ENCODE peak calls at places on chromosomes 2 and 18, in four cellular contexts. One of them, this sample, is unnamed.

GRCh38 chr2:98234763-98235162 is 111.5 kb upstream of the CNGA3 start:
- DNase-seq in endothelial cell of umbilical vein: no peak
- DNase-seq in right cardiac atrium: no peak
- DNase-seq in sigmoid colon: no peak
- DNase-seq in this sample: peak

GRCh38 chr2:108199726-108200125 is 40.0 kb upstream of the SULT1C3 start:
- DNase-seq in endothelial cell of umbilical vein: no peak
- DNase-seq in right cardiac atrium: no peak
- DNase-seq in sigmoid colon: no peak
- DNase-seq in this sample: no peak

GRCh38 chr18:10213526-10213925 is 240.9 kb upstream of the APCDD1 start:
- DNase-seq in endothelial cell of umbilical vein: peak
- DNase-seq in right cardiac atrium: no peak
- DNase-seq in sigmoid colon: no peak
- DNase-seq in this sample: peak

GRCh38 chr2:129256642-129257041 is 722.8 kb upstream of the RAB6C start:
- DNase-seq in endothelial cell of umbilical vein: no peak
- DNase-seq in right cardiac atrium: no peak
- DNase-seq in sigmoid colon: no peak
- DNase-seq in this sample: no peak

GRCh38 chr18:10041180-10041579 is 127.4 kb downstream of the VAPA start:
- DNase-seq in endothelial cell of umbilical vein: peak
- DNase-seq in right cardiac atrium: peak
- DNase-seq in sigmoid colon: peak
- DNase-seq in this sample: no peak

GRCh38 chr18:48940854-48941531 is 9.8 kb downstream of the SMAD7 start:
- DNase-seq in endothelial cell of umbilical vein: peak
- DNase-seq in right cardiac atrium: no peak
- DNase-seq in sigmoid colon: no peak
- DNase-seq in this sample: no peak

GRCh38 chr2:98444436-98445166 is at the start of gene INPP4A:
- DNase-seq in endothelial cell of umbilical vein: peak
- DNase-seq in right cardiac atrium: peak
- DNase-seq in sigmoid colon: peak
- DNase-seq in this sample: peak

GRCh38 chr2:174681983-174682577 is 82.2 kb downstream of the CHRNA1 start:
- DNase-seq in endothelial cell of umbilical vein: peak
- DNase-seq in right cardiac atrium: peak
- DNase-seq in sigmoid colon: peak
- DNase-seq in this sample: peak

GRCh38 chr2:101113441-101114267 is 37.5 kb downstream of the TBC1D8 start:
- DNase-seq in endothelial cell of umbilical vein: no peak
- DNase-seq in right cardiac atrium: no peak
- DNase-seq in sigmoid colon: no peak
- DNase-seq in this sample: no peak

GRCh38 chr18:24176727-24177416 is 38.0 kb downstream of the CABYR start:
- DNase-seq in endothelial cell of umbilical vein: peak
- DNase-seq in right cardiac atrium: peak
- DNase-seq in sigmoid colon: peak
- DNase-seq in this sample: peak

GRCh38 chr2:239189711-239190131 is 211.1 kb downstream of the HDAC4 start:
- DNase-seq in endothelial cell of umbilical vein: no peak
- DNase-seq in right cardiac atrium: no peak
- DNase-seq in sigmoid colon: peak
- DNase-seq in this sample: no peak

GRCh38 chr2:236824836-236825235 is 255.2 kb downstream of the ACKR3 start:
- DNase-seq in endothelial cell of umbilical vein: peak
- DNase-seq in right cardiac atrium: no peak
- DNase-seq in sigmoid colon: no peak
- DNase-seq in this sample: no peak

GRCh38 chr18:8828300-8828699 is 122.9 kb downstream of the MTCL1 start:
- DNase-seq in endothelial cell of umbilical vein: no peak
- DNase-seq in right cardiac atrium: no peak
- DNase-seq in sigmoid colon: no peak
- DNase-seq in this sample: no peak

GRCh38 chr2:235098273-235098672 is 146.5 kb downstream of the SH3BP4 start:
- DNase-seq in endothelial cell of umbilical vein: no peak
- DNase-seq in right cardiac atrium: no peak
- DNase-seq in sigmoid colon: no peak
- DNase-seq in this sample: no peak

GRCh38 chr2:11004206-11004605 is 92.5 kb downstream of the KCNF1 start:
- DNase-seq in endothelial cell of umbilical vein: peak
- DNase-seq in right cardiac atrium: no peak
- DNase-seq in sigmoid colon: no peak
- DNase-seq in this sample: no peak

GRCh38 chr2:38158361-38159128 is 82.6 kb upstream of the CYP1B1 start:
- DNase-seq in endothelial cell of umbilical vein: no peak
- DNase-seq in right cardiac atrium: peak
- DNase-seq in sigmoid colon: no peak
- DNase-seq in this sample: no peak

GRCh38 chr2:161139098-161139987 is 20.9 kb upstream of the TANK start:
- DNase-seq in endothelial cell of umbilical vein: peak
- DNase-seq in right cardiac atrium: no peak
- DNase-seq in sigmoid colon: no peak
- DNase-seq in this sample: peak

GRCh38 chr18:24600076-24600654 is 139.7 kb downstream of the HRH4 start:
- DNase-seq in endothelial cell of umbilical vein: peak
- DNase-seq in right cardiac atrium: no peak
- DNase-seq in sigmoid colon: no peak
- DNase-seq in this sample: peak

GRCh38 chr2:137826373-137827372 is 137.6 kb upstream of the HNMT start:
- DNase-seq in endothelial cell of umbilical vein: no peak
- DNase-seq in right cardiac atrium: no peak
- DNase-seq in sigmoid colon: no peak
- DNase-seq in this sample: no peak

GRCh38 chr2:178767099-178768060 is 39.8 kb downstream of the TTN start:
- DNase-seq in endothelial cell of umbilical vein: no peak
- DNase-seq in right cardiac atrium: no peak
- DNase-seq in sigmoid colon: no peak
- DNase-seq in this sample: peak

GRCh38 chr2:130369589-130370341 is 13.9 kb downstream of the PTPN18 start:
- DNase-seq in endothelial cell of umbilical vein: no peak
- DNase-seq in right cardiac atrium: no peak
- DNase-seq in sigmoid colon: peak
- DNase-seq in this sample: peak

GRCh38 chr2:187319441-187320108 is 128.5 kb downstream of the CALCRL start:
- DNase-seq in endothelial cell of umbilical vein: peak
- DNase-seq in right cardiac atrium: peak
- DNase-seq in sigmoid colon: no peak
- DNase-seq in this sample: no peak

GRCh38 chr2:117833911-117834310 is 19.4 kb downstream of the DDX18 start:
- DNase-seq in endothelial cell of umbilical vein: no peak
- DNase-seq in right cardiac atrium: no peak
- DNase-seq in sigmoid colon: no peak
- DNase-seq in this sample: no peak

GRCh38 chr2:117832332-117832731 is 17.8 kb downstream of the DDX18 start:
- DNase-seq in endothelial cell of umbilical vein: no peak
- DNase-seq in right cardiac atrium: no peak
- DNase-seq in sigmoid colon: no peak
- DNase-seq in this sample: no peak

GRCh38 chr2:117832905-117833613 is 18.6 kb downstream of the DDX18 start:
- DNase-seq in endothelial cell of umbilical vein: peak
- DNase-seq in right cardiac atrium: no peak
- DNase-seq in sigmoid colon: no peak
- DNase-seq in this sample: no peak

GRCh38 chr2:117834992-117835391 is 20.5 kb downstream of the DDX18 start:
- DNase-seq in endothelial cell of umbilical vein: no peak
- DNase-seq in right cardiac atrium: no peak
- DNase-seq in sigmoid colon: no peak
- DNase-seq in this sample: no peak

GRCh38 chr2:117835990-117836760 is 21.7 kb downstream of the DDX18 start:
- DNase-seq in endothelial cell of umbilical vein: peak
- DNase-seq in right cardiac atrium: peak
- DNase-seq in sigmoid colon: peak
- DNase-seq in this sample: no peak
- H3K27ac ChIP-seq in endothelial cell of umbilical vein: no peak
- H3K27ac ChIP-seq in right cardiac atrium: no peak
- H3K27ac ChIP-seq in sigmoid colon: peak
- H3K27ac ChIP-seq in this sample: no peak

DNA sequence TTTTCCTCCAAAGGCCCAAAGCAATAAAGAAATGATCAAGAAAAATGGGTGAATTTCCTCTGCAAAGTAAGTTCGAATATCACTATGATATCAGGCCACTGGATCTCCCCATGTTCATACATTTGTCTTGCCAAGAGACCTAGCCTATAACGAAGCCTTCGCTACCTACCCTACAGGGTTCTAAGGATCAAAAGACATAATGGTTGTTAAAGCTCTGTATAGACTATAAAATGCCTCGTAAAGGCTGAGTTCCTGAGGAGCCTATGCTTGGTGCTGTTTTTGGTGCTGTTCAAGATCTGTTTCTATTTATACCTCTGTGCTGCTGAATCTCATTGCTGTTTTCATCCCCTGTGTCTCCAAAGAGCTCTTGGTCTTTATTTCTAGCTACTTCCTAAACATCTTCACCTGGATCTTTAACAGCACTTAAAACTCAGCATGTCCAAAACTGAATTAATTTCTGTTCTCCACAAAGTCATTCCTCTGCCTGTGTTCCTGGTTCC is 254.4 kb upstream of the CHAC2 start:
- DNase-seq in endothelial cell of umbilical vein: no peak
- DNase-seq in right cardiac atrium: no peak
- DNase-seq in sigmoid colon: no peak
- DNase-seq in this sample: no peak
- H3K27ac ChIP-seq in endothelial cell of umbilical vein: no peak
- H3K27ac ChIP-seq in right cardiac atrium: no peak
- H3K27ac ChIP-seq in sigmoid colon: no peak
- H3K27ac ChIP-seq in this sample: no peak

GRCh38 chr18:55088000-55088401 is 128.7 kb upstream of the CCDC68 start:
- DNase-seq in endothelial cell of umbilical vein: no peak
- DNase-seq in right cardiac atrium: no peak
- DNase-seq in sigmoid colon: no peak
- DNase-seq in this sample: no peak
- H3K27ac ChIP-seq in endothelial cell of umbilical vein: no peak
- H3K27ac ChIP-seq in right cardiac atrium: no peak
- H3K27ac ChIP-seq in sigmoid colon: no peak
- H3K27ac ChIP-seq in this sample: no peak

DNA sequence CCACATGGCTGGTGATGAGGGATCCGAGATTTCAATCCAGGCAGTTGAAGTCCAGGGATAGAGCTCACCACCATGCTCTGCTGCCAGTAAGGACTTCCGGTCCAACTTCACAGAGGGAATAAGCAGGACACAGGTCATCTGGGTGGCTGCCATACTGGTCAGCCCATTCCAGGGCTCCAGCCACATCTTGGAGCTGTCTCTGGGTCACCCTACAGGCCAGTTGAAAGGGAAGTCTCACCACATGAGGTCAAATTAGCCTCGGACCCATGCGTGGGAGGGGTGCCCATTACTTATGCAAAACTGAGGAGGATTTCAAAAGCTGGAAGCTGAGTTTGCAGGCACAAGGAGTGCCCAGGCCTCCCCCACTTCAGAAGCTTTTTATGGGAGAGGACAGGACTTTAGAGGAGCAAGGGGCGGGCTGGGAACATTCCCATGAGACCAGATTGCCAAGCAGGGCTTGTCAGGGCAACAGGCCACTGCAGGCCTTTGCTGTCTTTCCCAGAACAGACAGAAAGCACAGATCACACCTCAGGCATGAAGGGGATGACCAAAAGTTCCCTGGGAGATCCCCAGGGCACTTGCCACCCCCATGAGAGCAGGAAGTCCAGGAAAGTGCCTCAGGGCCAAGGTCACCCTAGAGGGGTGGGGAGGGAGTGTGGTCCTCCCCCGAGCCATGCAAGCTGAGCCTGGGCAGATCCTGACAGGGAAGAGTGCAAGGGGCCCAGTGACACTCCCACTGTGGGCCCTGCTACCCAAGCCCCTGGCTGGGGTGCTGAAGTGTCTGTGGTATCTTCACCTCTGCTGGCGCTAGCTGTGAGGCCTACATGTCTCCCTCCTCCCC is 267.8 kb downstream of the BCL11A start:
- DNase-seq in endothelial cell of umbilical vein: no peak
- DNase-seq in right cardiac atrium: no peak
- DNase-seq in sigmoid colon: no peak
- DNase-seq in this sample: no peak
- H3K27ac ChIP-seq in endothelial cell of umbilical vein: no peak
- H3K27ac ChIP-seq in right cardiac atrium: no peak
- H3K27ac ChIP-seq in sigmoid colon: no peak
- H3K27ac ChIP-seq in this sample: no peak

DNA sequence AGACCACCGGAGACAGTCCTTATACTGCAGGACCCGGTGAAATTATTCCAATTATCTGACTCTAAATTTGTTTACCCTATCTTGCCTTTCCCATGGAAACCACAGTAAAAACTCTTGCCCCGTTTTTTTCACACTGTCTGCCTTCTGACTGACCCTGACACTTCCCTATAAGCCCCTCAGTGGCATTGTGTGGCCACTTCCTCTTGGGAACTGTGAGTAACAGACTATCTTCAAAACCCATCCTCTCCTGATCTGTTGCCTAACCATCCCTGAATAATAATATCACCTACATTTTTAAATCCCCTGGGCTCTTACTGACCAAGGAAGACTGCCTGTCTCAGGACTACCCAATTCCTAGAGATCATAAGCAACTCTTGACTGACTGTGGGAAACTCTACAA is 42.6 kb upstream of the RNF152 start:
- DNase-seq in endothelial cell of umbilical vein: no peak
- DNase-seq in right cardiac atrium: no peak
- DNase-seq in sigmoid colon: no peak
- DNase-seq in this sample: no peak
- H3K27ac ChIP-seq in endothelial cell of umbilical vein: no peak
- H3K27ac ChIP-seq in right cardiac atrium: no peak
- H3K27ac ChIP-seq in sigmoid colon: no peak
- H3K27ac ChIP-seq in this sample: no peak

GRCh38 chr18:78781601-78781960 is 198.0 kb upstream of the SALL3 start:
- DNase-seq in endothelial cell of umbilical vein: no peak
- DNase-seq in right cardiac atrium: no peak
- DNase-seq in sigmoid colon: peak
- DNase-seq in this sample: no peak
- H3K27ac ChIP-seq in endothelial cell of umbilical vein: no peak
- H3K27ac ChIP-seq in right cardiac atrium: no peak
- H3K27ac ChIP-seq in sigmoid colon: no peak
- H3K27ac ChIP-seq in this sample: no peak

DNA sequence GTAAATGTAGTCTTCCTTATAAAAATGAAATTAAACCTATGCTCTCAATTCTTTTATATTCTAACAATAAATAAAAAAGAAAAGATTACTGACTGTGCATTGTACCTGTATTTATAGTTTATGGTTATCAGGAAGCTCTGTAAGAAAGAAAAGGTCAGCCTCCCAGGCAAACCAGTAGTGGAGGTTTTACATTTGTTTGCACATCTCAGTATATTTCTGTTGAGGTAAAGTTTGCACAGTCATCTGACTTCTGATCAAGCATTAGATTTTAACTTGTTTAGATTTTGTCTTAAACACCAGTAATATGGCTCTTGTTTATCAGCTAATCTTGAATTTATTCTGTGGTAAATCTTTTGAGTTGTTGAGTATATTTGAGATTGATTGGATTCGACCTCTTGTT is 37.1 kb downstream of the CCNT2 start:
- DNase-seq in endothelial cell of umbilical vein: no peak
- DNase-seq in right cardiac atrium: no peak
- DNase-seq in sigmoid colon: no peak
- DNase-seq in this sample: no peak
- H3K27ac ChIP-seq in endothelial cell of umbilical vein: no peak
- H3K27ac ChIP-seq in right cardiac atrium: no peak
- H3K27ac ChIP-seq in sigmoid colon: no peak
- H3K27ac ChIP-seq in this sample: no peak

This sample was measured in Karpas-422.